ENCODE peak calls at places on chromosomes 2 and 18, in nine cellular contexts. D, G, P, M, X, L, T, H and E are unnamed samples.

GRCh38 chr18:6624271-6624670 is 105.2 kb upstream of the ARHGAP28 start:
- DNase-seq in H (no peak), X (no peak), D (no peak), G (no peak), P (no peak), L (peak; percentile 81), T (no peak), M (peak; percentile 73), E (no peak)

GRCh38 chr2:68771211-68771721 is 36.7 kb downstream of the ARHGAP25 start:
- DNase-seq in X (no peak), T (no peak), P (no peak), L (peak; percentile 68), H (no peak), G (no peak), D (no peak), M (peak; percentile 68), E (no peak)

GRCh38 chr2:3194828-3195227 is 182.8 kb downstream of the EIPR1 start:
- DNase-seq in D (no peak), H (no peak), P (no peak), G (no peak), L (no peak), T (no peak), M (no peak), X (no peak), E (no peak)

GRCh38 chr2:191013617-191013875 is 425 bp downstream of the STAT1 start:
- DNase-seq in T (no peak), M (no peak), G (no peak), D (no peak), L (no peak), H (no peak), P (no peak), X (no peak), E (no peak)

GRCh38 chr2:145412155-145412554 is 892.2 kb upstream of the ZEB2 start:
- DNase-seq in H (no peak), X (no peak), M (no peak), T (no peak), D (no peak), P (no peak), G (no peak), L (no peak), E (no peak)

GRCh38 chr2:234980476-234981187 is 28.8 kb downstream of the SH3BP4 start:
- DNase-seq in G (no peak), X (no peak), L (peak; percentile 78), D (no peak), P (no peak), M (no peak), T (peak; percentile 60), H (no peak), E (no peak)

GRCh38 chr2:221388891-221389290 is 183.2 kb downstream of the EPHA4 start:
- DNase-seq in M (no peak), X (no peak), D (no peak), H (no peak), T (no peak), G (no peak), P (no peak), L (no peak), E (no peak)

GRCh38 chr2:189142893-189143759 is 36.4 kb downstream of the COL5A2 start:
- DNase-seq in L (peak; percentile 28), G (no peak), X (no peak), T (peak; percentile 77), M (peak; percentile 36), H (no peak), D (peak; percentile 35), P (peak; percentile 66), E (peak; percentile 75)

GRCh38 chr2:230974096-230974913 is 21.6 kb upstream of the SPATA3 start:
- DNase-seq in H (no peak), L (peak; percentile 93), T (peak; percentile 23), M (peak; percentile 59), X (no peak), P (no peak), D (peak; percentile 72), G (no peak), E (no peak)

GRCh38 chr2:174939046-174939445 is 66.1 kb downstream of the CHN1 start:
- DNase-seq in L (peak; percentile 87), H (no peak), M (peak; percentile 79), P (no peak), X (no peak), D (no peak), G (no peak), T (no peak), E (no peak)

GRCh38 chr18:79952457-79952995 is 1.1 kb upstream of the SLC66A2 start:
- DNase-seq in L (no peak), T (no peak), G (no peak), M (no peak), X (peak; percentile 35), D (no peak), P (no peak), H (no peak), E (no peak)

GRCh38 chr2:120878970-120879369 is 143.3 kb downstream of the GLI2 start:
- DNase-seq in H (no peak), P (no peak), M (no peak), X (no peak), L (no peak), D (no peak), T (no peak), G (no peak), E (no peak)

GRCh38 chr2:132392211-132392610 is 24.4 kb upstream of the GPR39 start:
- DNase-seq in G (no peak), H (no peak), T (no peak), P (no peak), M (no peak), D (no peak), L (peak; percentile 12), X (no peak), E (peak; percentile 44)

GRCh38 chr18:56413862-56414261 is 224.5 kb downstream of the TXNL1 start:
- DNase-seq in P (no peak), D (no peak), T (no peak), H (no peak), M (no peak), X (no peak), G (no peak), L (no peak), E (no peak)
- H3K4me3 ChIP-seq in P (no peak overlapping the region), D (no peak overlapping the region), T (no peak overlapping the region), H (no peak overlapping the region), M (no peak overlapping the region), X (no peak overlapping the region), G (no peak overlapping the region), L (no peak overlapping the region), E (no peak overlapping the region)

DNA sequence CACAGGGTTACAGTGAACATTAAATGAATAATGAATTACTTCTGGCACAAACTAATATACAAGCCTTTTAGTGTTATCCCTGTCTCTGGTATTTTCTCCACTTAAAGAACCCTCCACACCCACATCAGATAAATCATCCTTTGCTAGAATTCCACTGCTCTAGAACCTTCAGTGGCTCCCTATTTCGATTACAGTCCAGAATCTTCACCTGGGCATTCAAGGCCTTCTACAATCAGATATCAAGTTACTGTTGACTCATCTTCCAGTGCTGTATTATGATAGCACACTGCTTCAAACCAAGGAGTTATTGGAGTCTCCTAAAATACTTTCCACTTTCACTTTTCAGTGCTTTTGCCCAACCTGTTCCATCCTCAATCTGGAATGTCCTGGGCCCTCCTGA is 3.4 kb downstream of the CGREF1 start:
- DNase-seq in X (no peak), H (no peak), G (no peak), L (no peak), P (no peak), D (no peak), T (no peak), M (peak; percentile 7), E (no peak)
- H3K4me1 ChIP-seq in X (peaks cover 5% of the 10 kb centered on the region), H (peaks cover 11% of the 10 kb centered on the region), G (no peaks in the 10 kb centered on the region), L (no peaks in the 10 kb centered on the region), P (peaks cover 10% of the 10 kb centered on the region), D (peaks cover 8% of the 10 kb centered on the region), T (peaks cover 8% of the 10 kb centered on the region), M (peaks cover 5% of the 10 kb centered on the region), E (peaks cover 3% of the 10 kb centered on the region)

GRCh38 chr2:112582314-112582746 is 2.1 kb upstream of the CHCHD5 start:
- DNase-seq in D (peak; percentile 8), M (peak; percentile 68), T (peak; percentile 44), G (no peak), L (peak; percentile 51), X (no peak), P (peak; percentile 72), H (no peak), E (peak; percentile 33)

GRCh38 chr2:112585400-112585799 is 991 bp downstream of the CHCHD5 start:
- DNase-seq in X (no peak), H (no peak), L (no peak), P (no peak), G (no peak), D (no peak), T (no peak), M (no peak), E (no peak)

GRCh38 chr2:112584891-112585250 is 462 bp downstream of the CHCHD5 start:
- DNase-seq in L (no peak), T (no peak), P (no peak), G (no peak), M (no peak), D (no peak), X (no peak), H (no peak), E (no peak)

GRCh38 chr2:112585873-112586477 is 1.6 kb downstream of the CHCHD5 start:
- DNase-seq in P (no peak), G (no peak), L (no peak), D (no peak), X (no peak), H (no peak), T (no peak), M (no peak), E (no peak)

GRCh38 chr2:112583497-112584133 is 794 bp upstream of the CHCHD5 start:
- DNase-seq in L (peak; percentile 17), G (no peak), X (no peak), M (no peak), D (no peak), P (peak; percentile 81), T (no peak), H (no peak), E (peak; percentile 32)
- TF ChIP-seq CTCF in L (no peak), G (no peak), X (no peak), M (no peak), D (no peak), P (peak; percentile 63), T (no peak), H (no peak), E (no peak)

GRCh38 chr2:152407204-152407721 is 72.3 kb downstream of the FMNL2 start:
- DNase-seq in L (peak; percentile 58), X (peak; percentile 40), P (peak; percentile 4), H (peak; percentile 33), G (peak; percentile 31), M (peak; percentile 54), D (no peak), T (peak; percentile 47), E (no peak)
- H3K4me3 ChIP-seq in L (peak overlapping the region; percentile 45), X (peak overlapping the region; percentile 37), P (no peak overlapping the region), H (peak overlapping the region; percentile 51), G (no peak overlapping the region), M (peak overlapping the region; percentile 30), D (no peak overlapping the region), T (no peak overlapping the region), E (no peak overlapping the region)

DNA sequence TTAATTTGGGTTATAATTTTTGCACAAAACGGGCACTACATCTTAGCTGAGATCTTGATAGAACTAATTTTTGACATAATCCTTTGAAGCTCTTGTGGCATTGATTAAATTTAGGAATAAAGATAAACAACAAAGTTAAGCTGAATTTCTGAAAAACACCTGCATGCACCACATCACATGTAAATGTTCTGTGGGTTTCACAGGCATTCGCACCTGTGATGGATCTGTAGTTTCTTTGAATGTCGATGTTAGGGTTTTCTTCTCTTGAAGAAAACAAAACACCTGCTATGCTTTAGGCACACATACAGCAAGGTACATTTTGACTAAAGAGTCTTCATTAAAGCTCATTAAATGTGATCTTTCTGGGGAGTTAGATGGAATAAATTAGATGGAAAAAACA is 60.3 kb downstream of the RPIA start:
- DNase-seq in X (no peak), H (no peak), D (no peak), M (no peak), P (no peak), G (no peak), L (no peak), T (no peak), E (no peak)
- H3K4me1 ChIP-seq in X (no peaks in the 10 kb centered on the region), H (no peaks in the 10 kb centered on the region), D (peaks cover 30% of the 10 kb centered on the region), M (no peaks in the 10 kb centered on the region), P (no peaks in the 10 kb centered on the region), G (no peaks in the 10 kb centered on the region), L (no peaks in the 10 kb centered on the region), T (no peaks in the 10 kb centered on the region), E (no peaks in the 10 kb centered on the region)